ENCODE peak calls at places on chromosomes 5 and 9, in four cellular contexts. C is NCI-H748 treated with DMSO at 0.1 percent for 48 hours; E is occipital lobe; U is CD8-positive, alpha-beta memory T cell. B is an unnamed sample.

GRCh38 chr9:127944586-127945218 is 7.0 kb upstream of the DPM2 start:
- DNase-seq in C (no peak), E (no peak), U (no peak), B (no peak)

GRCh38 chr9:136769710-136770191 is 5.4 kb upstream of the LCN15 start:
- DNase-seq in C (peak), E (no peak), U (peak), B (peak)

GRCh38 chr5:157323107-157323706 is 57.3 kb downstream of the CYFIP2 start:
- DNase-seq in C (no peak), U (no peak), E (no peak), B (no peak)

GRCh38 chr5:176784218-176785165 is 25.9 kb upstream of the UNC5A start:
- DNase-seq in E (no peak), U (no peak), C (no peak), B (no peak)

GRCh38 chr5:131957721-131958483 is 12.4 kb upstream of the MEIKIN start:
- DNase-seq in U (no peak), C (no peak), E (no peak), B (no peak)

GRCh38 chr9:14924821-14925220 is 14.6 kb upstream of the FREM1 start:
- DNase-seq in E (no peak), U (no peak), C (no peak), B (no peak)

GRCh38 chr5:130529716-130530485 is 625.6 kb downstream of the CHSY3 start:
- DNase-seq in U (no peak), C (no peak), E (no peak), B (no peak)

GRCh38 chr5:170501361-170501760 is 2.5 kb upstream of the KCNIP1 start:
- DNase-seq in U (no peak), E (no peak), C (no peak), B (no peak)

GRCh38 chr5:80346055-80346454 is 26.3 kb downstream of the SPZ1 start:
- DNase-seq in E (no peak), C (peak), U (peak), B (peak)

GRCh38 chr5:80998590-80998979 is 38.4 kb downstream of the RASGRF2 start:
- DNase-seq in C (no peak), E (no peak), U (no peak), B (peak)

GRCh38 chr9:134186471-134187109 is 22.2 kb upstream of the RNU6ATAC start:
- DNase-seq in U (no peak), C (no peak), E (no peak), B (no peak)

GRCh38 chr5:976849-977751 is 31.5 kb upstream of the NKD2 start:
- DNase-seq in U (no peak), C (no peak), E (no peak), B (no peak)

GRCh38 chr9:133449760-133450159 is 10.0 kb upstream of the CACFD1 start:
- DNase-seq in C (no peak), E (no peak), U (no peak), B (no peak)

GRCh38 chr5:56480305-56481146 is 247.4 kb upstream of the ANKRD55 start:
- DNase-seq in E (peak), U (peak), C (no peak), B (peak)